ENCODE peak calls at places on chromosomes 1 and 21, in five cellular contexts. One of them, this sample, is unnamed.

GRCh38 chr1:37808369-37809319 is 636 bp upstream of the YRDC start:
- DNase-seq in aorta: peak
- DNase-seq in glutamatergic neuron: peak
- DNase-seq in stimulated activated CD4-positive, alpha-beta T cell treated with anti-CD3 and anti-CD28 coated beads, Interleukin-2, amount 100 ng/mL, for 4 hours: no peak
- DNase-seq in esophagus squamous epithelium: no peak
- DNase-seq in this sample: peak

GRCh38 chr1:27086026-27086425 is 68.9 kb downstream of the SLC9A1 start:
- DNase-seq in aorta: no peak
- DNase-seq in glutamatergic neuron: no peak
- DNase-seq in stimulated activated CD4-positive, alpha-beta T cell treated with anti-CD3 and anti-CD28 coated beads, Interleukin-2, amount 100 ng/mL, for 4 hours: no peak
- DNase-seq in esophagus squamous epithelium: no peak
- DNase-seq in this sample: no peak

GRCh38 chr1:204359474-204360255 is at the start of gene PLEKHA6:
- DNase-seq in aorta: no peak
- DNase-seq in glutamatergic neuron: peak
- DNase-seq in stimulated activated CD4-positive, alpha-beta T cell treated with anti-CD3 and anti-CD28 coated beads, Interleukin-2, amount 100 ng/mL, for 4 hours: no peak
- DNase-seq in esophagus squamous epithelium: no peak
- DNase-seq in this sample: peak

GRCh38 chr1:248815407-248816034 is 10.2 kb downstream of the SH3BP5L start:
- DNase-seq in aorta: no peak
- DNase-seq in glutamatergic neuron: no peak
- DNase-seq in stimulated activated CD4-positive, alpha-beta T cell treated with anti-CD3 and anti-CD28 coated beads, Interleukin-2, amount 100 ng/mL, for 4 hours: no peak
- DNase-seq in esophagus squamous epithelium: no peak
- DNase-seq in this sample: no peak

GRCh38 chr1:187549540-187549939 is 720.8 kb downstream of the PLA2G4A start:
- DNase-seq in aorta: no peak
- DNase-seq in glutamatergic neuron: no peak
- DNase-seq in stimulated activated CD4-positive, alpha-beta T cell treated with anti-CD3 and anti-CD28 coated beads, Interleukin-2, amount 100 ng/mL, for 4 hours: no peak
- DNase-seq in esophagus squamous epithelium: no peak
- DNase-seq in this sample: no peak

GRCh38 chr1:116847688-116848531 is 61.8 kb upstream of the PTGFRN start:
- DNase-seq in aorta: peak
- DNase-seq in glutamatergic neuron: no peak
- DNase-seq in stimulated activated CD4-positive, alpha-beta T cell treated with anti-CD3 and anti-CD28 coated beads, Interleukin-2, amount 100 ng/mL, for 4 hours: no peak
- DNase-seq in esophagus squamous epithelium: no peak
- DNase-seq in this sample: peak

GRCh38 chr1:11058026-11058425 is 1.8 kb downstream of the SRM start:
- DNase-seq in aorta: no peak
- DNase-seq in glutamatergic neuron: no peak
- DNase-seq in stimulated activated CD4-positive, alpha-beta T cell treated with anti-CD3 and anti-CD28 coated beads, Interleukin-2, amount 100 ng/mL, for 4 hours: no peak
- DNase-seq in esophagus squamous epithelium: no peak
- DNase-seq in this sample: no peak

GRCh38 chr1:233060595-233060994 is 110.2 kb downstream of the NTPCR start:
- DNase-seq in aorta: no peak
- DNase-seq in glutamatergic neuron: no peak
- DNase-seq in stimulated activated CD4-positive, alpha-beta T cell treated with anti-CD3 and anti-CD28 coated beads, Interleukin-2, amount 100 ng/mL, for 4 hours: no peak
- DNase-seq in esophagus squamous epithelium: no peak
- DNase-seq in this sample: no peak

GRCh38 chr21:16794944-16795343 is 717.9 kb upstream of the CXADR start:
- DNase-seq in aorta: no peak
- DNase-seq in glutamatergic neuron: no peak
- DNase-seq in stimulated activated CD4-positive, alpha-beta T cell treated with anti-CD3 and anti-CD28 coated beads, Interleukin-2, amount 100 ng/mL, for 4 hours: no peak
- DNase-seq in esophagus squamous epithelium: no peak
- DNase-seq in this sample: peak

GRCh38 chr1:202645097-202645476 is 65.2 kb downstream of the SYT2 start:
- DNase-seq in aorta: no peak
- DNase-seq in glutamatergic neuron: no peak
- DNase-seq in stimulated activated CD4-positive, alpha-beta T cell treated with anti-CD3 and anti-CD28 coated beads, Interleukin-2, amount 100 ng/mL, for 4 hours: no peak
- DNase-seq in esophagus squamous epithelium: no peak
- DNase-seq in this sample: no peak

GRCh38 chr1:22044690-22045420 is 7.7 kb upstream of the CDC42 start:
- DNase-seq in aorta: no peak
- DNase-seq in glutamatergic neuron: no peak
- DNase-seq in stimulated activated CD4-positive, alpha-beta T cell treated with anti-CD3 and anti-CD28 coated beads, Interleukin-2, amount 100 ng/mL, for 4 hours: no peak
- DNase-seq in esophagus squamous epithelium: no peak
- DNase-seq in this sample: peak

GRCh38 chr21:27388835-27389234 is 421.9 kb upstream of the ADAMTS5 start:
- DNase-seq in aorta: no peak
- DNase-seq in glutamatergic neuron: no peak
- DNase-seq in stimulated activated CD4-positive, alpha-beta T cell treated with anti-CD3 and anti-CD28 coated beads, Interleukin-2, amount 100 ng/mL, for 4 hours: no peak
- DNase-seq in esophagus squamous epithelium: no peak
- DNase-seq in this sample: no peak

GRCh38 chr1:17816511-17816910 is 61.4 kb downstream of the ACTL8 start:
- DNase-seq in aorta: no peak
- DNase-seq in glutamatergic neuron: no peak
- DNase-seq in stimulated activated CD4-positive, alpha-beta T cell treated with anti-CD3 and anti-CD28 coated beads, Interleukin-2, amount 100 ng/mL, for 4 hours: no peak
- DNase-seq in esophagus squamous epithelium: no peak
- DNase-seq in this sample: no peak

GRCh38 chr21:20728691-20729090 is 269.5 kb upstream of the NCAM2 start:
- DNase-seq in aorta: no peak
- DNase-seq in glutamatergic neuron: no peak
- DNase-seq in stimulated activated CD4-positive, alpha-beta T cell treated with anti-CD3 and anti-CD28 coated beads, Interleukin-2, amount 100 ng/mL, for 4 hours: no peak
- DNase-seq in esophagus squamous epithelium: no peak
- DNase-seq in this sample: no peak

GRCh38 chr21:16579538-16579937 is 849.8 kb downstream of the USP25 start:
- DNase-seq in aorta: no peak
- DNase-seq in glutamatergic neuron: no peak
- DNase-seq in stimulated activated CD4-positive, alpha-beta T cell treated with anti-CD3 and anti-CD28 coated beads, Interleukin-2, amount 100 ng/mL, for 4 hours: no peak
- DNase-seq in esophagus squamous epithelium: no peak
- DNase-seq in this sample: no peak

GRCh38 chr1:225486856-225487255 is 59.0 kb upstream of the LBR start:
- DNase-seq in aorta: no peak
- DNase-seq in glutamatergic neuron: no peak
- DNase-seq in stimulated activated CD4-positive, alpha-beta T cell treated with anti-CD3 and anti-CD28 coated beads, Interleukin-2, amount 100 ng/mL, for 4 hours: no peak
- DNase-seq in esophagus squamous epithelium: no peak
- DNase-seq in this sample: no peak

GRCh38 chr1:202320081-202320405 is 21.7 kb downstream of the UBE2T start:
- DNase-seq in aorta: no peak
- DNase-seq in glutamatergic neuron: no peak
- DNase-seq in stimulated activated CD4-positive, alpha-beta T cell treated with anti-CD3 and anti-CD28 coated beads, Interleukin-2, amount 100 ng/mL, for 4 hours: no peak
- DNase-seq in esophagus squamous epithelium: no peak
- DNase-seq in this sample: no peak

GRCh38 chr1:39895731-39896480 is 5.8 kb downstream of the MYCL start:
- DNase-seq in aorta: no peak
- DNase-seq in glutamatergic neuron: no peak
- DNase-seq in stimulated activated CD4-positive, alpha-beta T cell treated with anti-CD3 and anti-CD28 coated beads, Interleukin-2, amount 100 ng/mL, for 4 hours: no peak
- DNase-seq in esophagus squamous epithelium: no peak
- DNase-seq in this sample: no peak

GRCh38 chr1:63663301-63663700 is 70.1 kb downstream of the PGM1 start:
- DNase-seq in aorta: no peak
- DNase-seq in glutamatergic neuron: no peak
- DNase-seq in stimulated activated CD4-positive, alpha-beta T cell treated with anti-CD3 and anti-CD28 coated beads, Interleukin-2, amount 100 ng/mL, for 4 hours: no peak
- DNase-seq in esophagus squamous epithelium: no peak
- DNase-seq in this sample: peak

GRCh38 chr1:184843732-184844495 is 89.3 kb upstream of the EDEM3 start:
- DNase-seq in aorta: no peak
- DNase-seq in glutamatergic neuron: no peak
- DNase-seq in stimulated activated CD4-positive, alpha-beta T cell treated with anti-CD3 and anti-CD28 coated beads, Interleukin-2, amount 100 ng/mL, for 4 hours: peak
- DNase-seq in esophagus squamous epithelium: no peak
- DNase-seq in this sample: peak

GRCh38 chr1:78553859-78554258 is 63.1 kb downstream of the PTGFR start:
- DNase-seq in aorta: no peak
- DNase-seq in glutamatergic neuron: no peak
- DNase-seq in stimulated activated CD4-positive, alpha-beta T cell treated with anti-CD3 and anti-CD28 coated beads, Interleukin-2, amount 100 ng/mL, for 4 hours: no peak
- DNase-seq in esophagus squamous epithelium: no peak
- DNase-seq in this sample: no peak

GRCh38 chr1:175497501-175497900 is 245.9 kb downstream of the TNR start:
- DNase-seq in aorta: no peak
- DNase-seq in glutamatergic neuron: no peak
- DNase-seq in stimulated activated CD4-positive, alpha-beta T cell treated with anti-CD3 and anti-CD28 coated beads, Interleukin-2, amount 100 ng/mL, for 4 hours: no peak
- DNase-seq in esophagus squamous epithelium: no peak
- DNase-seq in this sample: no peak

GRCh38 chr1:150536836-150537731 is 12.1 kb upstream of the ADAMTSL4 start:
- DNase-seq in aorta: peak
- DNase-seq in glutamatergic neuron: no peak
- DNase-seq in stimulated activated CD4-positive, alpha-beta T cell treated with anti-CD3 and anti-CD28 coated beads, Interleukin-2, amount 100 ng/mL, for 4 hours: no peak
- DNase-seq in esophagus squamous epithelium: no peak
- DNase-seq in this sample: no peak

GRCh38 chr1:75677443-75677842 is 47.1 kb upstream of the ACADM start:
- DNase-seq in aorta: no peak
- DNase-seq in glutamatergic neuron: no peak
- DNase-seq in stimulated activated CD4-positive, alpha-beta T cell treated with anti-CD3 and anti-CD28 coated beads, Interleukin-2, amount 100 ng/mL, for 4 hours: no peak
- DNase-seq in esophagus squamous epithelium: no peak
- DNase-seq in this sample: no peak